ENCODE peak calls at places on chromosomes 7 and 10, in six cellular contexts. One of them, this sample, is unnamed.

GRCh38 chr7:119596651-119597050 is 676.3 kb upstream of the KCND2 start:
- DNase-seq in Peyer's patch: no peak
- DNase-seq in prostate gland: no peak
- DNase-seq in endothelial cell of umbilical vein: no peak
- DNase-seq in tibial nerve: no peak
- DNase-seq in gastrocnemius medialis: no peak
- DNase-seq in this sample: peak; percentile 40

GRCh38 chr7:24129597-24129996 is 154.4 kb upstream of the NPY start:
- DNase-seq in Peyer's patch: no peak
- DNase-seq in prostate gland: no peak
- DNase-seq in endothelial cell of umbilical vein: no peak
- DNase-seq in tibial nerve: no peak
- DNase-seq in gastrocnemius medialis: no peak
- DNase-seq in this sample: no peak

GRCh38 chr7:99372275-99373085 is 2.0 kb upstream of the ARPC1B start:
- DNase-seq in Peyer's patch: no peak
- DNase-seq in prostate gland: no peak
- DNase-seq in endothelial cell of umbilical vein: no peak
- DNase-seq in tibial nerve: no peak
- DNase-seq in gastrocnemius medialis: no peak
- DNase-seq in this sample: peak; percentile 38

GRCh38 chr7:145605963-145606362 is 510.6 kb upstream of the CNTNAP2 start:
- DNase-seq in Peyer's patch: no peak
- DNase-seq in prostate gland: no peak
- DNase-seq in endothelial cell of umbilical vein: no peak
- DNase-seq in tibial nerve: no peak
- DNase-seq in gastrocnemius medialis: no peak
- DNase-seq in this sample: no peak

GRCh38 chr10:13787015-13787421 is 200.3 kb downstream of the PRPF18 start:
- DNase-seq in Peyer's patch: peak; percentile 74
- DNase-seq in prostate gland: no peak
- DNase-seq in endothelial cell of umbilical vein: peak; percentile 94
- DNase-seq in tibial nerve: no peak
- DNase-seq in gastrocnemius medialis: no peak
- DNase-seq in this sample: peak; percentile 91

GRCh38 chr10:49385939-49386922 is 9.7 kb downstream of the DRGX start:
- DNase-seq in Peyer's patch: no peak
- DNase-seq in prostate gland: no peak
- DNase-seq in endothelial cell of umbilical vein: no peak
- DNase-seq in tibial nerve: no peak
- DNase-seq in gastrocnemius medialis: no peak
- DNase-seq in this sample: no peak

GRCh38 chr7:106178593-106179134 is 66.6 kb upstream of the SYPL1 start:
- DNase-seq in Peyer's patch: no peak
- DNase-seq in prostate gland: peak; percentile 71
- DNase-seq in endothelial cell of umbilical vein: peak; percentile 67
- DNase-seq in tibial nerve: no peak
- DNase-seq in gastrocnemius medialis: no peak
- DNase-seq in this sample: peak; percentile 39

GRCh38 chr7:124130-124949 is 68.0 kb upstream of the FAM20C start:
- DNase-seq in Peyer's patch: no peak
- DNase-seq in prostate gland: no peak
- DNase-seq in endothelial cell of umbilical vein: no peak
- DNase-seq in tibial nerve: no peak
- DNase-seq in gastrocnemius medialis: no peak
- DNase-seq in this sample: no peak

GRCh38 chr10:19702215-19702614 is 114.0 kb upstream of the PLXDC2 start:
- DNase-seq in Peyer's patch: no peak
- DNase-seq in prostate gland: no peak
- DNase-seq in endothelial cell of umbilical vein: no peak
- DNase-seq in tibial nerve: no peak
- DNase-seq in gastrocnemius medialis: no peak
- DNase-seq in this sample: peak; percentile 68

GRCh38 chr7:91263359-91264082 is 712 bp upstream of the FZD1 start:
- DNase-seq in Peyer's patch: peak; percentile 52
- DNase-seq in prostate gland: peak; percentile 63
- DNase-seq in endothelial cell of umbilical vein: no peak
- DNase-seq in tibial nerve: no peak
- DNase-seq in gastrocnemius medialis: no peak
- DNase-seq in this sample: no peak

GRCh38 chr7:65269150-65269856 is 104.4 kb upstream of the ZNF92 start:
- DNase-seq in Peyer's patch: peak; percentile 56
- DNase-seq in prostate gland: no peak
- DNase-seq in endothelial cell of umbilical vein: peak; percentile 76
- DNase-seq in tibial nerve: no peak
- DNase-seq in gastrocnemius medialis: no peak
- DNase-seq in this sample: peak; percentile 78

GRCh38 chr10:122445469-122445868 is 9.0 kb upstream of the ARMS2 start:
- DNase-seq in Peyer's patch: no peak
- DNase-seq in prostate gland: no peak
- DNase-seq in endothelial cell of umbilical vein: no peak
- DNase-seq in tibial nerve: no peak
- DNase-seq in gastrocnemius medialis: no peak
- DNase-seq in this sample: no peak

GRCh38 chr10:4202936-4203335 is 417.9 kb upstream of the KLF6 start:
- DNase-seq in Peyer's patch: no peak
- DNase-seq in prostate gland: no peak
- DNase-seq in endothelial cell of umbilical vein: peak; percentile 72
- DNase-seq in tibial nerve: no peak
- DNase-seq in gastrocnemius medialis: no peak
- DNase-seq in this sample: no peak

GRCh38 chr10:79196470-79197461 is 128.0 kb downstream of the ZMIZ1 start:
- DNase-seq in Peyer's patch: peak; percentile 90
- DNase-seq in prostate gland: peak; percentile 64
- DNase-seq in endothelial cell of umbilical vein: peak; percentile 54
- DNase-seq in tibial nerve: peak; percentile 60
- DNase-seq in gastrocnemius medialis: peak; percentile 57
- DNase-seq in this sample: no peak

GRCh38 chr10:124917168-124917938 is 24.6 kb upstream of the ZRANB1 start:
- DNase-seq in Peyer's patch: peak; percentile 55
- DNase-seq in prostate gland: peak; percentile 40
- DNase-seq in endothelial cell of umbilical vein: peak; percentile 76
- DNase-seq in tibial nerve: no peak
- DNase-seq in gastrocnemius medialis: peak; percentile 58
- DNase-seq in this sample: peak; percentile 44

GRCh38 chr10:2263556-2263955 is 526.2 kb upstream of the ADARB2 start:
- DNase-seq in Peyer's patch: no peak
- DNase-seq in prostate gland: no peak
- DNase-seq in endothelial cell of umbilical vein: no peak
- DNase-seq in tibial nerve: no peak
- DNase-seq in gastrocnemius medialis: no peak
- DNase-seq in this sample: no peak

GRCh38 chr7:73703985-73704639 is 15.4 kb downstream of the STX1A start:
- DNase-seq in Peyer's patch: peak; percentile 75
- DNase-seq in prostate gland: no peak
- DNase-seq in endothelial cell of umbilical vein: no peak
- DNase-seq in tibial nerve: peak; percentile 24
- DNase-seq in gastrocnemius medialis: no peak
- DNase-seq in this sample: peak; percentile 60

GRCh38 chr10:21060626-21061025 is 163.5 kb upstream of the NEBL start:
- DNase-seq in Peyer's patch: no peak
- DNase-seq in prostate gland: no peak
- DNase-seq in endothelial cell of umbilical vein: no peak
- DNase-seq in tibial nerve: no peak
- DNase-seq in gastrocnemius medialis: no peak
- DNase-seq in this sample: no peak

GRCh38 chr7:50431906-50432305 is 18.2 kb downstream of the FIGNL1 start:
- DNase-seq in Peyer's patch: no peak
- DNase-seq in prostate gland: no peak
- DNase-seq in endothelial cell of umbilical vein: no peak
- DNase-seq in tibial nerve: no peak
- DNase-seq in gastrocnemius medialis: no peak
- DNase-seq in this sample: no peak

GRCh38 chr7:100220833-100221718 is 1.3 kb downstream of the PVRIG start:
- DNase-seq in Peyer's patch: peak; percentile 93
- DNase-seq in prostate gland: no peak
- DNase-seq in endothelial cell of umbilical vein: no peak
- DNase-seq in tibial nerve: no peak
- DNase-seq in gastrocnemius medialis: no peak
- DNase-seq in this sample: no peak

GRCh38 chr10:8316284-8316683 is 261.8 kb downstream of the GATA3 start:
- DNase-seq in Peyer's patch: no peak
- DNase-seq in prostate gland: no peak
- DNase-seq in endothelial cell of umbilical vein: no peak
- DNase-seq in tibial nerve: no peak
- DNase-seq in gastrocnemius medialis: no peak
- DNase-seq in this sample: no peak

GRCh38 chr10:13882112-13882711 is 295.4 kb downstream of the PRPF18 start:
- DNase-seq in Peyer's patch: no peak
- DNase-seq in prostate gland: no peak
- DNase-seq in endothelial cell of umbilical vein: peak; percentile 96
- DNase-seq in tibial nerve: no peak
- DNase-seq in gastrocnemius medialis: peak; percentile 49
- DNase-seq in this sample: peak; percentile 95

GRCh38 chr7:76048668-76048988 is 722 bp downstream of the MDH2 start:
- DNase-seq in Peyer's patch: no peak
- DNase-seq in prostate gland: no peak
- DNase-seq in endothelial cell of umbilical vein: no peak
- DNase-seq in tibial nerve: no peak
- DNase-seq in gastrocnemius medialis: peak; percentile 80
- DNase-seq in this sample: no peak

GRCh38 chr10:74787457-74787856 is 38.9 kb upstream of the KAT6B start:
- DNase-seq in Peyer's patch: no peak
- DNase-seq in prostate gland: no peak
- DNase-seq in endothelial cell of umbilical vein: no peak
- DNase-seq in tibial nerve: no peak
- DNase-seq in gastrocnemius medialis: no peak
- DNase-seq in this sample: no peak
- H3K4me3 ChIP-seq in Peyer's patch: no peak overlapping the region
- H3K4me3 ChIP-seq in prostate gland: no peak overlapping the region
- H3K4me3 ChIP-seq in endothelial cell of umbilical vein: no peak overlapping the region
- H3K4me3 ChIP-seq in tibial nerve: no peak overlapping the region
- H3K4me3 ChIP-seq in gastrocnemius medialis: no peak overlapping the region
- H3K4me3 ChIP-seq in this sample: no peak overlapping the region

DNA sequence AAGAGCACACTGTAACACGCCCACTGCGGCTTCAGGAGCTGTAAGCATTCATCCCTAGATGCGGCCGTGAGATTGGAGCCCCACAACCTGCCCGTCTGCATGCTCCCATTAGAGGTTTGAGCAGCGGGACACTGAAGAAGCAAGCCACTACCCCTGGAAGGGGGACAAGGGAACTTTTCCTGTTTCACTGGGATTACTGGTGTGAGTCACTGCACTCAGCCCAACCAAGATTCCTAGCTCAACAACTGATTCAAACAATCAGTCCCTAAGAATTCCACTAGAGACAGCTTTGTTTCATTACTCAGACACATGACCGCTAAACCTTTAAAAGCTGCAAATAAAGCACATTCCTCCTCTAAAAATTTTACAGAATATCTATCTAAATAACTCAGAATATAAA is 69.8 kb downstream of the ORC5 start:
- DNase-seq in Peyer's patch: no peak
- DNase-seq in prostate gland: no peak
- DNase-seq in endothelial cell of umbilical vein: peak; percentile 19
- DNase-seq in tibial nerve: no peak
- DNase-seq in gastrocnemius medialis: no peak
- DNase-seq in this sample: peak; percentile 60
- H3K36me3 ChIP-seq in Peyer's patch: no peaks in the 10 kb centered on the region
- H3K36me3 ChIP-seq in prostate gland: no peaks in the 10 kb centered on the region
- H3K36me3 ChIP-seq in endothelial cell of umbilical vein: peaks cover 2% of the 10 kb centered on the region
- H3K36me3 ChIP-seq in tibial nerve: no peaks in the 10 kb centered on the region
- H3K36me3 ChIP-seq in gastrocnemius medialis: peaks cover 15% of the 10 kb centered on the region
- H3K36me3 ChIP-seq in this sample: no peaks in the 10 kb centered on the region

GRCh38 chr7:23012797-23013714 is 874 bp downstream of the HYCC1 start:
- DNase-seq in Peyer's patch: peak; percentile 62
- DNase-seq in prostate gland: peak; percentile 5
- DNase-seq in endothelial cell of umbilical vein: peak; percentile 54
- DNase-seq in tibial nerve: no peak
- DNase-seq in gastrocnemius medialis: no peak
- DNase-seq in this sample: peak; percentile 18

GRCh38 chr7:23013715-23014649 is at the start of gene HYCC1:
- DNase-seq in Peyer's patch: peak; percentile 100
- DNase-seq in prostate gland: peak; percentile 99
- DNase-seq in endothelial cell of umbilical vein: peak; percentile 99
- DNase-seq in tibial nerve: peak; percentile 99
- DNase-seq in gastrocnemius medialis: peak; percentile 100
- DNase-seq in this sample: peak; percentile 99

GRCh38 chr7:23014681-23015080 is 751 bp upstream of the HYCC1 start:
- DNase-seq in Peyer's patch: no peak
- DNase-seq in prostate gland: no peak
- DNase-seq in endothelial cell of umbilical vein: no peak
- DNase-seq in tibial nerve: no peak
- DNase-seq in gastrocnemius medialis: no peak
- DNase-seq in this sample: no peak

GRCh38 chr7:23011222-23011924 is 2.6 kb downstream of the HYCC1 start:
- DNase-seq in Peyer's patch: no peak
- DNase-seq in prostate gland: no peak
- DNase-seq in endothelial cell of umbilical vein: no peak
- DNase-seq in tibial nerve: no peak
- DNase-seq in gastrocnemius medialis: no peak
- DNase-seq in this sample: no peak

DNA sequence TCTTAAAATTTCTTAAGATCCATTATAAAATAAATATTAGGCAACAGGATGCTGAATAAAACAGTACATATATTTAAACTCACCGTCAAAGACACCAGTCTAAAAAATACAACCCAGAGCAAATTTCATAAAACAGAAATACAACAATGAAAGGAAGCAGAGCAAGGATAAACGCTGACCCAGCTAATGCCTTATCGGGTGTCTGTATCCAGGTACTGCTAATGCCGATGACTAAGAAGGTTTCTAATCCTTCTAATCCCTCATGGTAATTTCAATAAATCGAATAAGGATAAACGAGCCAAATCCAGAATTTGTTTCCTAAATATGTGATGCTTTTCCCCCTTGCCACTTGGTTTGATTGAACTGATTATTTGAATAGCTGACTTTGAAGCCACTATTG is 1.7 kb downstream of the HYCC1 start:
- DNase-seq in Peyer's patch: no peak
- DNase-seq in prostate gland: no peak
- DNase-seq in endothelial cell of umbilical vein: peak; percentile 40
- DNase-seq in tibial nerve: no peak
- DNase-seq in gastrocnemius medialis: no peak
- DNase-seq in this sample: no peak
- H3K4me3 ChIP-seq in Peyer's patch: peak overlapping the region; percentile 82
- H3K4me3 ChIP-seq in prostate gland: no peak overlapping the region
- H3K4me3 ChIP-seq in endothelial cell of umbilical vein: no peak overlapping the region
- H3K4me3 ChIP-seq in tibial nerve: no peak overlapping the region
- H3K4me3 ChIP-seq in gastrocnemius medialis: peak overlapping the region; percentile 89
- H3K4me3 ChIP-seq in this sample: peak overlapping the region; percentile 80

GRCh38 chr7:35370694-35371093 is 116.8 kb upstream of the TBX20 start:
- DNase-seq in Peyer's patch: no peak
- DNase-seq in prostate gland: no peak
- DNase-seq in endothelial cell of umbilical vein: no peak
- DNase-seq in tibial nerve: no peak
- DNase-seq in gastrocnemius medialis: no peak
- DNase-seq in this sample: no peak

GRCh38 chr7:35371221-35371620 is 117.3 kb upstream of the TBX20 start:
- DNase-seq in Peyer's patch: no peak
- DNase-seq in prostate gland: no peak
- DNase-seq in endothelial cell of umbilical vein: no peak
- DNase-seq in tibial nerve: no peak
- DNase-seq in gastrocnemius medialis: no peak
- DNase-seq in this sample: no peak

GRCh38 chr7:35379481-35379880 is 125.6 kb upstream of the TBX20 start:
- DNase-seq in Peyer's patch: peak; percentile 47
- DNase-seq in prostate gland: no peak
- DNase-seq in endothelial cell of umbilical vein: no peak
- DNase-seq in tibial nerve: no peak
- DNase-seq in gastrocnemius medialis: peak; percentile 22
- DNase-seq in this sample: no peak

GRCh38 chr7:35375516-35375915 is 121.6 kb upstream of the TBX20 start:
- DNase-seq in Peyer's patch: no peak
- DNase-seq in prostate gland: no peak
- DNase-seq in endothelial cell of umbilical vein: no peak
- DNase-seq in tibial nerve: no peak
- DNase-seq in gastrocnemius medialis: no peak
- DNase-seq in this sample: no peak

GRCh38 chr7:35374858-35375257 is 121.0 kb upstream of the TBX20 start:
- DNase-seq in Peyer's patch: no peak
- DNase-seq in prostate gland: no peak
- DNase-seq in endothelial cell of umbilical vein: no peak
- DNase-seq in tibial nerve: no peak
- DNase-seq in gastrocnemius medialis: no peak
- DNase-seq in this sample: no peak
- H3K36me3 ChIP-seq in Peyer's patch: no peaks in the 10 kb centered on the region
- H3K36me3 ChIP-seq in prostate gland: no peaks in the 10 kb centered on the region
- H3K36me3 ChIP-seq in endothelial cell of umbilical vein: no peaks in the 10 kb centered on the region
- H3K36me3 ChIP-seq in tibial nerve: no peaks in the 10 kb centered on the region
- H3K36me3 ChIP-seq in gastrocnemius medialis: no peaks in the 10 kb centered on the region
- H3K36me3 ChIP-seq in this sample: no peaks in the 10 kb centered on the region